ENCODE peak calls at places on chromosomes 7 and 10, in six cellular contexts. E, F, Q, V, A and J are unnamed samples. For H3K36me3, the result is how much of the 10 kb centered on the place peaks cover.

GRCh38 chr7:45215611-45216062 is 58.0 kb downstream of the RAMP3 start:
- DNase-seq in F (no peak), Q (peak), E (no peak), A (no peak), V (no peak), J (no peak)

GRCh38 chr7:98294326-98294725 is 12.8 kb downstream of the BRI3 start:
- DNase-seq in V (no peak), Q (no peak), F (no peak), E (no peak), A (no peak), J (no peak)

GRCh38 chr10:77164616-77165311 is 472.8 kb downstream of the KCNMA1 start:
- DNase-seq in V (no peak), E (no peak), F (peak), Q (no peak), A (no peak), J (no peak)

GRCh38 chr7:43248961-43249807 is 136.7 kb downstream of the HECW1 start:
- DNase-seq in Q (no peak), E (no peak), F (peak), A (no peak), V (peak), J (peak)

GRCh38 chr7:157405914-157406810 is 69.4 kb downstream of the DNAJB6 start:
- DNase-seq in V (peak), E (no peak), Q (peak), A (no peak), F (no peak), J (no peak)

GRCh38 chr7:2929321-2930201 is 85.5 kb upstream of the GNA12 start:
- DNase-seq in F (no peak), E (no peak), Q (peak), V (peak), A (no peak), J (no peak)

GRCh38 chr7:2873686-2874551 is 29.8 kb upstream of the GNA12 start:
- DNase-seq in F (peak), V (no peak), A (no peak), E (no peak), Q (peak), J (no peak)

GRCh38 chr7:128025380-128025779 is 5.9 kb downstream of the LRRC4 start:
- DNase-seq in F (peak), E (no peak), A (no peak), V (no peak), Q (no peak), J (no peak)

GRCh38 chr10:95755511-95756004 is 405 bp upstream of the ENTPD1 start:
- DNase-seq in F (no peak), V (no peak), Q (peak), E (no peak), A (peak), J (peak)

GRCh38 chr7:137287651-137288258 is 55.8 kb downstream of the PTN start:
- DNase-seq in F (peak), V (no peak), Q (no peak), E (no peak), A (no peak), J (no peak)

GRCh38 chr7:66189695-66190503 is 15.2 kb upstream of the TPST1 start:
- DNase-seq in Q (no peak), V (peak), A (no peak), E (no peak), F (no peak), J (no peak)

GRCh38 chr7:112116894-112117293 is 89.3 kb downstream of the DOCK4 start:
- DNase-seq in E (no peak), Q (no peak), F (no peak), A (no peak), V (no peak), J (no peak)

GRCh38 chr7:64625114-64626082 is 40.5 kb upstream of the ZNF107 start:
- DNase-seq in Q (no peak), E (no peak), F (no peak), V (no peak), A (no peak), J (peak)

GRCh38 chr10:11345224-11346054 is 266.0 kb downstream of the USP6NL start:
- DNase-seq in Q (peak), A (peak), V (peak), F (no peak), E (no peak), J (peak)

DNA sequence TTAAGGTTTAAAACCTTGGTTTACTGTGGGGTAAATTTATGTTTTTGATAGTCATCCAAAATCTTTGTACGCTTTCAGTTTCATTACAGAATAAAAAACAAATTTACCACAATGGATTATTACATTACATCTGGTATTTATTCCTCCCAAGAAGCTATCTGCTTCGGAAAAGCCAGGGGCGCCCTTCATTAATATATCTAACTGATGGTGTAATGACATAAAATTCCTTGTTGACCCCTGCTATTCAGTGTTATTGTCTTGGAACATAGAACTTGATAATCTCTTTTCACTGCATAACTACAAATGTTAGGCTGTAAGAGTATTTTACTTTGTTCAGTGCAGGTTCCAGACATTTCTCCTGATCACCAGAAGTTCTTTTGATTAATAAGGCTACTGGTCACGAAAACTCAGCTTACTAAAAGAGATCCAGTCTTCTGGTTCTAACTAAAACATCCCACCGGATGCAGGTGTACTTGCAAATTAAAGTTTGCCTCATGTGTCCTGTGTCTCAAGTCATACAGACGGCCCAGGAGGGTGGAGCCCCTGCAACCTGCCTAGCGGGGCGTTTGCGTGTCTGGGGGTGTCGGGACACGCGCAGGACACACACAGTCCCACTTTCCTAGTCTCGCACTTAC is 570 bp upstream of the GLCCI1 start:
- DNase-seq in V (no peak), A (no peak), F (no peak), Q (no peak), E (no peak), J (peak)
- H3K4me3 ChIP-seq in V (peak), A (peak), F (peak), Q (peak), E (peak), J (peak)

DNA sequence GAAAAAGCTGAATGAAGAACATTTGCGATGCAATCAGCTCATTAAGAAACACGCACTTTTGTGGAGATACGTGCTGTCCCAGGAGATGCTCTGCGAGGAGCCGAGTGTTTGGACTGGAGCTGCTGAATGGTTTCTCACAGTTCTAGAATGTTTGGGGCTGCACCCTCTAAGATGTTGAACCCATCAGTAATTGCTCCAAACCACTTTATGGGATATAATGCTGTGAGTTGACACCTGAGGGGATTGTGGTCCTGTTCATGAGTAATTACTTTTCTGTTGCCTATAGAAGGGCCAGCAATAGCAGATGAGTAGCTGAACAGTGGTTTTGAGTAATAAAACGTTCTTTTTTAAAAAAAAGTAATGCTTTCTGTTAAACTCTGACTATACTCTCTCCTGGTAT is 63.1 kb downstream of the IKZF1 start:
- DNase-seq in A (no peak), E (no peak), Q (no peak), V (no peak), F (no peak), J (no peak)
- H3K36me3 ChIP-seq in A (under half), E (under half), Q (under half), V (under half), F (under half), J (under half)

GRCh38 chr10:119116326-119116951 is 12.5 kb downstream of the DENND10 start:
- DNase-seq in F (no peak), Q (no peak), A (no peak), E (no peak), V (no peak), J (no peak)

GRCh38 chr10:119118231-119118630 is 14.3 kb downstream of the DENND10 start:
- DNase-seq in E (no peak), V (no peak), Q (no peak), F (no peak), A (no peak), J (no peak)

GRCh38 chr10:119115921-119116320 is 12.0 kb downstream of the DENND10 start:
- DNase-seq in V (no peak), E (no peak), A (no peak), F (peak), Q (no peak), J (no peak)

GRCh38 chr10:119111968-119112515 is 8.1 kb downstream of the DENND10 start:
- DNase-seq in A (no peak), Q (no peak), V (no peak), E (no peak), F (peak), J (no peak)

GRCh38 chr10:119113805-119114732 is 10.2 kb downstream of the DENND10 start:
- DNase-seq in A (no peak), Q (no peak), E (no peak), V (no peak), F (peak), J (no peak)
- H3K27ac ChIP-seq in A (no peak), Q (no peak), E (no peak), V (no peak), F (peak), J (no peak)

GRCh38 chr7:16465469-16466086 is at the start of gene SOSTDC1:
- DNase-seq in A (no peak), F (no peak), V (no peak), E (no peak), Q (peak), J (peak)

GRCh38 chr7:16463520-16463919 is 2.0 kb downstream of the SOSTDC1 start:
- DNase-seq in A (no peak), Q (no peak), V (no peak), F (no peak), E (no peak), J (no peak)

GRCh38 chr7:16460789-16461465 is 4.6 kb downstream of the SOSTDC1 start:
- DNase-seq in A (no peak), V (no peak), Q (no peak), F (no peak), E (no peak), J (no peak)

GRCh38 chr7:16462618-16463017 is 2.9 kb downstream of the SOSTDC1 start:
- DNase-seq in A (no peak), Q (peak), F (no peak), E (no peak), V (no peak), J (no peak)

GRCh38 chr7:16466087-16466472 is 542 bp upstream of the SOSTDC1 start:
- DNase-seq in F (no peak), V (no peak), E (no peak), A (no peak), Q (no peak), J (no peak)
- H3K4me3 ChIP-seq in F (peak), V (no peak), E (no peak), A (peak), Q (no peak), J (no peak)

DNA sequence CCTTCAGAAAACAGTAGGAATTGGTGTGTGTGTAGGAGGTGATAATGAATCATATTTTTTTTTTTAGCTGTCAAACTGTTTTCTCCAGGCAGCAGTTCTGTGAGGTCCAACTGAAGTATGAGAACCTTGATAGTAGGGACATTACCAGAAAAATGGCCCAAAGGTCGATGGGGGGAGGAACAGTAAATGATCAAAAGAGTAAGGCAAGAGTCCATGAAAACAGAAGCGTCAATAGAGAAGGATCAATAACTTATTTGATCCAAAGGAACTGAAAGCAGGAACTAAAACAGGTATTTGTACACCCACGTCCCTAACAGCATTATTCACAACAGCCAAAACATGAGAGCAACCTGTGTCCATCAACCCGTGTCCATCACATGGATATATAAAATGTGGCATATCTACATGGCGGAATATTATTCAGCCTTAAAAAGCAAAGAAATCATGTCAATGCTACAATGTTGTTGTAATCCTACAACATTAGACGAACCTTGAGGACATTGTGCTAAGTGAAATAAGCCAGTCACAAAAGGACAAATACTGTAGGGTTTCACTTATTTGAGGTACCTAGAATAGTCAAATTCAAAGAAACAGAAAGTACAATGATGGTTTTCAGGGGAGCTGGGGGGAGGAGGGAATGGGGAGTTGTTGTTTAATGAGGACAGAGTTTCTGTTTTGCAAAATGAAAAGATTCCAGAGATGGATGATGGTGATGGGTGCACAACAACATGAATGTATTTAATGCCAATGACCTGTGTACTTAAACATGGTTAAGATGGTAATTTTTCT is 214.0 kb upstream of the KLF14 start:
- DNase-seq in E (no peak), Q (no peak), F (no peak), V (no peak), A (no peak), J (no peak)
- H3K36me3 ChIP-seq in E (under half), Q (under half), F (under half), V (under half), A (under half), J (under half)

DNA sequence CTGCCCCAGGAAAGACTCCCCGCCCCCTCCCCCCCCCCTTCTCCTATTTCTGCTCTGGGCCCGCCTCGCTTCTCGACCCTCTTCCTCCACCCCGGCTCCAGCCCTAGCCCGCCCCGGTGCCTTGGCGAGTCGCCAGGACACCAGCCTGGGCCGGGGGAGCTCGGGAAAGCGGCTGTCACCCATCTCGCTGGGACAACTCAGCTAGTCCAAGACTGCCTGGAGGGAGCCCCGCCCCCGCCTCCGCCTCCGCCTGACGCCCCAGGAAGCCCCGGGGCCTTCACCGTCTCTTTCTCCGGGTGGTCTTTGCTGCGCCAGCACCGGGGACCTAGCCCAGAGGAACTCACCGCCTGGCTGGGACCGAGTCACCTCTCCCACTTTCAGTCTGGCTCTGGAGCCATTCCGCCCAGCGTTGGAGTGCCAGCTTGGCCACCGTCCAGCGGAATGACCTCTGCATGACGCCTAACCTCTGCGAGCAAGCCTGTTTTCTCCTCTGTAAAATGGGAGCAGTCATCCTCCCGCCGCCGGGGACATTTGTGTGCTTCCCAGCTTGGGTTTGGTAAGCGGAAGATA is 1.1 kb upstream of the ZCCHC24 start:
- DNase-seq in A (peak), Q (peak), V (peak), F (no peak), E (no peak), J (peak)
- H3K27ac ChIP-seq in A (peak), Q (peak), V (peak), F (peak), E (no peak), J (no peak)